ENCODE peak calls at places on chromosome 3, in six cellular contexts. B is nucleus accumbens; V is activated naive CD8-positive, alpha-beta T cell treated with anti-CD3 and anti-CD28 coated beads for 36 hours; M is GM23338; L is HFFc6; H is mucosa of gallbladder. C is an unnamed sample.
A peak's percentile ranks its signal among the peaks of the same experiment; 100 is the strongest.

GRCh38 chr3:39531681-39532080 is 64.2 kb downstream of the MOBP start:
- DNase-seq in B (no peak), M (no peak), H (peak; percentile 12), V (no peak), L (peak; percentile 24), C (no peak)

GRCh38 chr3:58924581-58924980 is 125.2 kb downstream of the CFAP20DC start:
- DNase-seq in M (no peak), L (peak; percentile 22), V (no peak), B (no peak), H (no peak), C (no peak)

GRCh38 chr3:113802795-113803455 is 35.7 kb upstream of the GRAMD1C start:
- DNase-seq in V (no peak), L (no peak), H (no peak), B (no peak), M (no peak), C (no peak)

GRCh38 chr3:146334151-146334550 is 83.2 kb upstream of the PLSCR4 start:
- DNase-seq in B (no peak), V (no peak), L (peak; percentile 6), H (no peak), M (peak; percentile 15), C (no peak)

GRCh38 chr3:25143356-25143704 is 284.7 kb upstream of the RARB start:
- DNase-seq in H (no peak), V (no peak), L (no peak), B (no peak), M (peak; percentile 17), C (no peak)

GRCh38 chr3:23882487-23882918 is 34.3 kb downstream of the NKIRAS1 start:
- DNase-seq in L (no peak), V (no peak), M (no peak), B (no peak), H (no peak), C (no peak)

GRCh38 chr3:143924522-143925381 is 46.9 kb upstream of the DIPK2A start:
- DNase-seq in B (no peak), M (no peak), V (no peak), H (no peak), L (no peak), C (no peak)

GRCh38 chr3:123201223-123201556 is 553 bp upstream of the SEC22A start:
- DNase-seq in M (no peak), H (no peak), B (no peak), V (no peak), L (no peak), C (no peak)

GRCh38 chr3:32842531-32842931 is 24.7 kb downstream of the TRIM71 start:
- DNase-seq in M (no peak), B (no peak), L (no peak), H (no peak), V (no peak), C (no peak)

GRCh38 chr3:196431193-196432136 is 762 bp downstream of the UBXN7 start:
- DNase-seq in V (peak; percentile 36), M (peak; percentile 38), L (peak; percentile 70), H (no peak), B (peak; percentile 7), C (no peak)

GRCh38 chr3:187367561-187368103 is 553 bp upstream of the RTP4 start:
- DNase-seq in H (no peak), B (no peak), V (peak; percentile 9), L (no peak), M (no peak), C (no peak)

C was measured in occipital lobe.